ENCODE peak calls at places on chromosomes 11 and 22, in eight cellular contexts. One of them, this sample, is unnamed.

GRCh38 chr11:101096036-101096704 is 33.4 kb downstream of the PGR start:
- DNase-seq in cardiac fibroblast: peak; percentile 19
- DNase-seq in right atrium auricular region: no peak
- DNase-seq in CD8-positive, alpha-beta T cell: no peak
- DNase-seq in lower leg skin: no peak
- DNase-seq in fibroblast of lung: peak; percentile 18
- DNase-seq in fibroblast of pulmonary artery: peak; percentile 51
- DNase-seq in left lung: no peak
- DNase-seq in this sample: peak; percentile 4

GRCh38 chr11:118277312-118277711 is 13.2 kb upstream of the MPZL2 start:
- DNase-seq in fibroblast of lung: no peak
- DNase-seq in right atrium auricular region: no peak
- DNase-seq in cardiac fibroblast: peak; percentile 77
- DNase-seq in lower leg skin: no peak
- DNase-seq in left lung: no peak
- DNase-seq in CD8-positive, alpha-beta T cell: no peak
- DNase-seq in fibroblast of pulmonary artery: peak; percentile 54
- DNase-seq in this sample: no peak

GRCh38 chr22:37176464-37177061 is 11.5 kb downstream of the C1QTNF6 start:
- DNase-seq in fibroblast of lung: peak; percentile 86
- DNase-seq in left lung: peak; percentile 78
- DNase-seq in lower leg skin: peak; percentile 69
- DNase-seq in CD8-positive, alpha-beta T cell: no peak
- DNase-seq in cardiac fibroblast: peak; percentile 77
- DNase-seq in fibroblast of pulmonary artery: peak; percentile 81
- DNase-seq in right atrium auricular region: peak; percentile 80
- DNase-seq in this sample: peak; percentile 24

GRCh38 chr11:46253258-46254134 is 24.0 kb upstream of the CREB3L1 start:
- DNase-seq in right atrium auricular region: no peak
- DNase-seq in fibroblast of lung: no peak
- DNase-seq in left lung: no peak
- DNase-seq in lower leg skin: no peak
- DNase-seq in CD8-positive, alpha-beta T cell: no peak
- DNase-seq in fibroblast of pulmonary artery: no peak
- DNase-seq in cardiac fibroblast: peak; percentile 87
- DNase-seq in this sample: no peak

GRCh38 chr11:723120-723883 is 17.3 kb downstream of the EPS8L2 start:
- DNase-seq in right atrium auricular region: no peak
- DNase-seq in cardiac fibroblast: peak; percentile 70
- DNase-seq in CD8-positive, alpha-beta T cell: peak; percentile 55
- DNase-seq in fibroblast of pulmonary artery: peak; percentile 73
- DNase-seq in left lung: no peak
- DNase-seq in lower leg skin: no peak
- DNase-seq in fibroblast of lung: peak; percentile 76
- DNase-seq in this sample: peak; percentile 49

GRCh38 chr11:110728883-110729282 is 16.6 kb upstream of the ARHGAP20 start:
- DNase-seq in lower leg skin: no peak
- DNase-seq in fibroblast of pulmonary artery: peak; percentile 50
- DNase-seq in fibroblast of lung: peak; percentile 46
- DNase-seq in CD8-positive, alpha-beta T cell: no peak
- DNase-seq in cardiac fibroblast: peak; percentile 68
- DNase-seq in right atrium auricular region: no peak
- DNase-seq in left lung: no peak
- DNase-seq in this sample: no peak

GRCh38 chr11:70210516-70210915 is 7.4 kb downstream of the FADD start:
- DNase-seq in cardiac fibroblast: peak; percentile 51
- DNase-seq in fibroblast of pulmonary artery: no peak
- DNase-seq in right atrium auricular region: no peak
- DNase-seq in fibroblast of lung: no peak
- DNase-seq in CD8-positive, alpha-beta T cell: no peak
- DNase-seq in left lung: no peak
- DNase-seq in lower leg skin: no peak
- DNase-seq in this sample: no peak

GRCh38 chr11:6200975-6201374 is 2.0 kb downstream of the OR52W1 start:
- DNase-seq in fibroblast of pulmonary artery: peak; percentile 25
- DNase-seq in fibroblast of lung: peak; percentile 20
- DNase-seq in cardiac fibroblast: no peak
- DNase-seq in lower leg skin: peak; percentile 48
- DNase-seq in right atrium auricular region: peak; percentile 71
- DNase-seq in left lung: no peak
- DNase-seq in CD8-positive, alpha-beta T cell: peak; percentile 31
- DNase-seq in this sample: no peak

GRCh38 chr11:17347676-17348075 is 3.9 kb upstream of the NCR3LG1 start:
- DNase-seq in lower leg skin: no peak
- DNase-seq in right atrium auricular region: no peak
- DNase-seq in left lung: no peak
- DNase-seq in fibroblast of lung: no peak
- DNase-seq in CD8-positive, alpha-beta T cell: no peak
- DNase-seq in fibroblast of pulmonary artery: no peak
- DNase-seq in cardiac fibroblast: peak; percentile 21
- DNase-seq in this sample: no peak

GRCh38 chr11:127199306-127199801 is 198.8 kb upstream of the KIRREL3 start:
- DNase-seq in CD8-positive, alpha-beta T cell: no peak
- DNase-seq in right atrium auricular region: no peak
- DNase-seq in cardiac fibroblast: no peak
- DNase-seq in fibroblast of pulmonary artery: no peak
- DNase-seq in left lung: no peak
- DNase-seq in fibroblast of lung: no peak
- DNase-seq in lower leg skin: no peak
- DNase-seq in this sample: no peak

GRCh38 chr11:7571640-7572000 is 57.8 kb downstream of the PPFIBP2 start:
- DNase-seq in fibroblast of lung: peak; percentile 75
- DNase-seq in cardiac fibroblast: peak; percentile 75
- DNase-seq in CD8-positive, alpha-beta T cell: no peak
- DNase-seq in fibroblast of pulmonary artery: peak; percentile 80
- DNase-seq in lower leg skin: peak; percentile 70
- DNase-seq in right atrium auricular region: peak; percentile 81
- DNase-seq in left lung: no peak
- DNase-seq in this sample: peak; percentile 34

GRCh38 chr22:19940536-19941364 is 822 bp upstream of the COMT start:
- DNase-seq in lower leg skin: no peak
- DNase-seq in fibroblast of pulmonary artery: no peak
- DNase-seq in left lung: peak; percentile 57
- DNase-seq in fibroblast of lung: no peak
- DNase-seq in cardiac fibroblast: peak; percentile 9
- DNase-seq in right atrium auricular region: no peak
- DNase-seq in CD8-positive, alpha-beta T cell: no peak
- DNase-seq in this sample: no peak

GRCh38 chr22:29716814-29717213 is 3.0 kb upstream of the CABP7 start:
- DNase-seq in cardiac fibroblast: peak; percentile 78
- DNase-seq in fibroblast of lung: peak; percentile 81
- DNase-seq in left lung: no peak
- DNase-seq in CD8-positive, alpha-beta T cell: no peak
- DNase-seq in lower leg skin: no peak
- DNase-seq in right atrium auricular region: no peak
- DNase-seq in fibroblast of pulmonary artery: peak; percentile 86
- DNase-seq in this sample: peak; percentile 74

GRCh38 chr22:38609371-38609770 is 39.4 kb upstream of the DMC1 start:
- DNase-seq in fibroblast of lung: no peak
- DNase-seq in fibroblast of pulmonary artery: no peak
- DNase-seq in left lung: no peak
- DNase-seq in CD8-positive, alpha-beta T cell: no peak
- DNase-seq in right atrium auricular region: no peak
- DNase-seq in cardiac fibroblast: no peak
- DNase-seq in lower leg skin: no peak
- DNase-seq in this sample: no peak

GRCh38 chr22:48993655-48994054 is 834.0 kb downstream of the BRD1 start:
- DNase-seq in left lung: no peak
- DNase-seq in fibroblast of pulmonary artery: no peak
- DNase-seq in right atrium auricular region: peak; percentile 26
- DNase-seq in CD8-positive, alpha-beta T cell: no peak
- DNase-seq in fibroblast of lung: no peak
- DNase-seq in lower leg skin: no peak
- DNase-seq in cardiac fibroblast: no peak
- DNase-seq in this sample: no peak

GRCh38 chr22:38240734-38241252 is 32.0 kb downstream of the TMEM184B start:
- DNase-seq in fibroblast of lung: peak; percentile 77
- DNase-seq in CD8-positive, alpha-beta T cell: no peak
- DNase-seq in fibroblast of pulmonary artery: peak; percentile 88
- DNase-seq in lower leg skin: no peak
- DNase-seq in cardiac fibroblast: peak; percentile 89
- DNase-seq in right atrium auricular region: no peak
- DNase-seq in left lung: no peak
- DNase-seq in this sample: peak; percentile 89

GRCh38 chr11:65444314-65445051 is 21.9 kb downstream of the NEAT1 start:
- DNase-seq in left lung: no peak
- DNase-seq in fibroblast of pulmonary artery: peak; percentile 42
- DNase-seq in CD8-positive, alpha-beta T cell: no peak
- DNase-seq in cardiac fibroblast: peak; percentile 49
- DNase-seq in right atrium auricular region: peak; percentile 74
- DNase-seq in fibroblast of lung: peak; percentile 33
- DNase-seq in lower leg skin: no peak
- DNase-seq in this sample: no peak

GRCh38 chr22:45503071-45503815 is 560 bp downstream of the FBLN1 start:
- DNase-seq in left lung: no peak
- DNase-seq in fibroblast of pulmonary artery: no peak
- DNase-seq in fibroblast of lung: no peak
- DNase-seq in CD8-positive, alpha-beta T cell: no peak
- DNase-seq in cardiac fibroblast: no peak
- DNase-seq in right atrium auricular region: no peak
- DNase-seq in lower leg skin: no peak
- DNase-seq in this sample: no peak

GRCh38 chr11:659532-660085 is 22.5 kb downstream of the DRD4 start:
- DNase-seq in left lung: no peak
- DNase-seq in lower leg skin: no peak
- DNase-seq in fibroblast of lung: no peak
- DNase-seq in CD8-positive, alpha-beta T cell: no peak
- DNase-seq in cardiac fibroblast: no peak
- DNase-seq in right atrium auricular region: no peak
- DNase-seq in fibroblast of pulmonary artery: no peak
- DNase-seq in this sample: no peak

GRCh38 chr22:26669060-26669481 is 11.7 kb downstream of the MIAT start:
- DNase-seq in CD8-positive, alpha-beta T cell: no peak
- DNase-seq in lower leg skin: no peak
- DNase-seq in cardiac fibroblast: peak; percentile 51
- DNase-seq in right atrium auricular region: no peak
- DNase-seq in left lung: no peak
- DNase-seq in fibroblast of pulmonary artery: peak; percentile 61
- DNase-seq in fibroblast of lung: peak; percentile 49
- DNase-seq in this sample: no peak

GRCh38 chr22:37162221-37163095 is 12.7 kb upstream of the IL2RB start:
- DNase-seq in right atrium auricular region: no peak
- DNase-seq in fibroblast of lung: no peak
- DNase-seq in CD8-positive, alpha-beta T cell: peak; percentile 72
- DNase-seq in fibroblast of pulmonary artery: no peak
- DNase-seq in cardiac fibroblast: no peak
- DNase-seq in lower leg skin: no peak
- DNase-seq in left lung: peak; percentile 17
- DNase-seq in this sample: no peak

DNA sequence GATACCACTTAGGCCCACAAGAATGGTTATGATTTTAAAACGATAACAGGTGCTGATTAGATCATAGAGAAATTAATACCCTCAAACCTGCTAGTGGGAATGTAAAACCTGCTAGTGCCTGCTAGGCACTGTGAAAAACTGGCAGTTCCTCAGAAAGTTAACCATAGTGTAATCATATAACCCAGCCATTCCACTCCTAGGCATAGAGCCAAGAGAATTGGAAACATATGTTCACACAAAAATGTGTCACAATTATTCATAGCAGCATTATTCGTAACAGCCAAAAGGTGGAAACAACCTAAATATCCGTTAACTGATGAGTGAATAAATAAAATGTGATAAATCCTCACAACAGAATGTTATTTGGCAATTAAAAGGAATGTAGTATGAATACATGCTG is 122.2 kb upstream of the SYN3 start:
- DNase-seq in fibroblast of lung: no peak
- DNase-seq in cardiac fibroblast: no peak
- DNase-seq in left lung: no peak
- DNase-seq in lower leg skin: no peak
- DNase-seq in CD8-positive, alpha-beta T cell: no peak
- DNase-seq in fibroblast of pulmonary artery: no peak
- DNase-seq in right atrium auricular region: no peak
- DNase-seq in this sample: no peak
- TF ChIP-seq CTCF in fibroblast of lung: no peak
- TF ChIP-seq CTCF in cardiac fibroblast: no peak
- TF ChIP-seq CTCF in left lung: no peak
- TF ChIP-seq CTCF in lower leg skin: no peak
- TF ChIP-seq CTCF in CD8-positive, alpha-beta T cell: no peak
- TF ChIP-seq CTCF in fibroblast of pulmonary artery: no peak
- TF ChIP-seq CTCF in right atrium auricular region: no peak
- TF ChIP-seq CTCF in this sample: no peak

GRCh38 chr11:20163778-20164133 is 3.5 kb upstream of the DBX1 start:
- DNase-seq in lower leg skin: no peak
- DNase-seq in cardiac fibroblast: no peak
- DNase-seq in fibroblast of lung: no peak
- DNase-seq in CD8-positive, alpha-beta T cell: no peak
- DNase-seq in right atrium auricular region: no peak
- DNase-seq in left lung: no peak
- DNase-seq in fibroblast of pulmonary artery: no peak
- DNase-seq in this sample: no peak
- H3K4me3 ChIP-seq in lower leg skin: no peak overlapping the region
- H3K4me3 ChIP-seq in cardiac fibroblast: no peak overlapping the region
- H3K4me3 ChIP-seq in fibroblast of lung: no peak overlapping the region
- H3K4me3 ChIP-seq in CD8-positive, alpha-beta T cell: peak overlapping the region; percentile 34
- H3K4me3 ChIP-seq in right atrium auricular region: peak overlapping the region; percentile 36
- H3K4me3 ChIP-seq in left lung: no peak overlapping the region
- H3K4me3 ChIP-seq in fibroblast of pulmonary artery: peak overlapping the region; percentile 12
- H3K4me3 ChIP-seq in this sample: no peak overlapping the region

GRCh38 chr11:120512727-120513435 is 1.3 kb downstream of the GRIK4 start:
- DNase-seq in fibroblast of pulmonary artery: no peak
- DNase-seq in right atrium auricular region: no peak
- DNase-seq in lower leg skin: no peak
- DNase-seq in CD8-positive, alpha-beta T cell: no peak
- DNase-seq in left lung: peak; percentile 61
- DNase-seq in cardiac fibroblast: no peak
- DNase-seq in fibroblast of lung: no peak
- DNase-seq in this sample: no peak
- TF ChIP-seq CTCF in fibroblast of pulmonary artery: no peak
- TF ChIP-seq CTCF in right atrium auricular region: no peak
- TF ChIP-seq CTCF in lower leg skin: no peak
- TF ChIP-seq CTCF in CD8-positive, alpha-beta T cell: no peak
- TF ChIP-seq CTCF in left lung: no peak
- TF ChIP-seq CTCF in cardiac fibroblast: no peak
- TF ChIP-seq CTCF in fibroblast of lung: peak; percentile 8
- TF ChIP-seq CTCF in this sample: peak; percentile 11

DNA sequence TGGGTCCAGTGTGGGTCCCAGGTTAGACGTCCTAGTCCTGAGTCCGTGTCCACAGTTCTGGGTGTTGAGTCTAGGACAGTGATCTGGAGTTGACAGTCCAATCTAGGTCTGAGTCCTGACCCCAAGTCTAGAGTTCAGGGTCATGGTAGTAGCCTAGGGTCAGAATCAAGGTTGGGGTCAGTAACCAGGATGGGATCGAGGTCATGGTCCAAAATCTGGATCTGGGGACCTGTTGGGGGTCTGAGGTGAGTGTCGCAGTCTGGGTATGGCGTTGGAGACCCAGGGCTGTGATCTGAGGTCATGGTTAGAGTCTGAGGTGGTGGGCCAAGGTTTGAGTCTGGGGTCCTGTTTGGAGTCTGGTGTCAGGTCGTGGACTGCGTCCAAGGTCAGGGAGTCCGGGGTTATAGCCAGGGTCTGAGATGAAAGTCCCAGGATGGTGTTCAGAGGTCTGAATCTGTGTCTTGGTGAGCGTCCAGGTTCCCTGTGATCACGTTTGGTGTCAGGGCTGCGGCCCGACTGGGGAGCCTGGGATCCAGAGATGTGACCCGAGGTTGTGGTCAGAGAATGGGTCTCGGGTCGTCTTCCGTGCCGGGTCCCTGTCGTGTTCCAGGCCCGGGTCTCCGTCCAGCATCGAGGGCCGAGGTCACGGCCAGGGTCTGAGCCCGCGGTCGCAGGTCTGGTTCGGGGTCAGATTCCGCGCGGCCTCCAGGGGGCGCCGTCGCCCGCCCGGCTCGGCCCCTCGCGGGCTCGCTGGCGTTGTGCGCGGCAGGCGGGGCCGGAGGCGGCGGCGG is 445 bp upstream of the GRK2 start:
- DNase-seq in cardiac fibroblast: peak; percentile 57
- DNase-seq in left lung: peak; percentile 98
- DNase-seq in fibroblast of pulmonary artery: peak; percentile 62
- DNase-seq in lower leg skin: no peak
- DNase-seq in fibroblast of lung: peak; percentile 52
- DNase-seq in CD8-positive, alpha-beta T cell: peak; percentile 79
- DNase-seq in right atrium auricular region: no peak
- DNase-seq in this sample: no peak
- H3K4me3 ChIP-seq in cardiac fibroblast: peak overlapping the region; percentile 33
- H3K4me3 ChIP-seq in left lung: no peak overlapping the region
- H3K4me3 ChIP-seq in fibroblast of pulmonary artery: peak overlapping the region; percentile 28
- H3K4me3 ChIP-seq in lower leg skin: no peak overlapping the region
- H3K4me3 ChIP-seq in fibroblast of lung: no peak overlapping the region
- H3K4me3 ChIP-seq in CD8-positive, alpha-beta T cell: no peak overlapping the region
- H3K4me3 ChIP-seq in right atrium auricular region: peak overlapping the region; percentile 12
- H3K4me3 ChIP-seq in this sample: peak overlapping the region; percentile 32